ENCODE peak calls at places on chromosomes 4 and X, in seven cellular contexts. L is SK-N-SH, D is HCT116, V is K562, M is H1, F is HepG2, A is GM12878. Q is an unnamed sample.

GRCh38 chrX:100098660-100099375 is 311.3 kb downstream of the PCDH19 start:
- DNase-seq in L (no peak), D (no peak), V (no peak), M (no peak), F (no peak), A (no peak), Q (no peak)

GRCh38 chrX:319579-320125 is 1.1 kb upstream of the GTPBP6 start:
- DNase-seq in L (no peak), D (no peak), V (no peak), M (no peak), F (no peak), A (no peak), Q (no peak)

GRCh38 chr4:6430927-6431326 is 41.5 kb downstream of the PPP2R2C start:
- DNase-seq in L (no peak), D (no peak), V (no peak), M (no peak), F (no peak), A (no peak), Q (no peak)

GRCh38 chr4:133969202-133969873 is 232.3 kb downstream of the PABPC4L start:
- DNase-seq in L (peak), D (no peak), V (no peak), M (no peak), F (no peak), A (no peak), Q (no peak)

GRCh38 chr4:187940299-187940698 is 55.3 kb upstream of the ZFP42 start:
- DNase-seq in L (no peak), D (no peak), V (no peak), M (no peak), F (no peak), A (no peak), Q (no peak)

GRCh38 chr4:16641971-16642370 is 256.5 kb downstream of the LDB2 start:
- DNase-seq in L (no peak), D (no peak), V (no peak), M (no peak), F (no peak), A (no peak), Q (no peak)

GRCh38 chr4:122826596-122827257 is at the start of gene FGF2:
- DNase-seq in L (peak), D (no peak), V (peak), M (peak), F (no peak), A (no peak), Q (no peak)

GRCh38 chr4:20944961-20945360 is 244.7 kb downstream of the PACRGL start:
- DNase-seq in L (no peak), D (no peak), V (no peak), M (no peak), F (no peak), A (no peak), Q (no peak)

GRCh38 chrX:107135076-107135964 is 16.7 kb upstream of the RBM41 start:
- DNase-seq in L (no peak), D (peak), V (no peak), M (no peak), F (peak), A (no peak), Q (peak)

GRCh38 chr4:124206779-124207605 is 505.5 kb downstream of the ANKRD50 start:
- DNase-seq in L (no peak), D (no peak), V (no peak), M (no peak), F (no peak), A (no peak), Q (no peak)

GRCh38 chr4:90445380-90445779 is 318.2 kb downstream of the CCSER1 start:
- DNase-seq in L (no peak), D (no peak), V (no peak), M (no peak), F (no peak), A (no peak), Q (no peak)

GRCh38 chr4:107913283-107913899 is 18.0 kb upstream of the CYP2U1 start:
- DNase-seq in L (peak), D (peak), V (peak), M (no peak), F (peak), A (no peak), Q (peak)

GRCh38 chr4:4726051-4726450 is 133.4 kb upstream of the MSX1 start:
- DNase-seq in L (no peak), D (peak), V (peak), M (no peak), F (no peak), A (no peak), Q (no peak)

GRCh38 chr4:151930372-151930771 is 169.6 kb upstream of the GATB start:
- DNase-seq in L (no peak), D (no peak), V (no peak), M (no peak), F (no peak), A (no peak), Q (no peak)

GRCh38 chr4:36426741-36427140 is 145.3 kb downstream of the DTHD1 start:
- DNase-seq in L (no peak), D (no peak), V (no peak), M (no peak), F (no peak), A (no peak), Q (no peak)

GRCh38 chrX:112664928-112665327 is 14.8 kb downstream of the LHFPL1 start:
- DNase-seq in L (no peak), D (no peak), V (no peak), M (no peak), F (no peak), A (no peak), Q (no peak)

GRCh38 chr4:4490041-4490440 is 51.8 kb downstream of the STX18 start:
- DNase-seq in L (no peak), D (no peak), V (no peak), M (no peak), F (no peak), A (no peak), Q (no peak)

GRCh38 chr4:152328595-152328994 is 207.3 kb downstream of the FBXW7 start:
- DNase-seq in L (no peak), D (peak), V (no peak), M (no peak), F (no peak), A (no peak), Q (no peak)

GRCh38 chrX:75076429-75076828 is 79.7 kb downstream of the ABCB7 start:
- DNase-seq in L (no peak), D (no peak), V (no peak), M (no peak), F (no peak), A (no peak), Q (no peak)

GRCh38 chr4:67288964-67289363 is 256.3 kb downstream of the CENPC start:
- DNase-seq in L (peak), D (no peak), V (peak), M (peak), F (peak), A (no peak), Q (no peak)

GRCh38 chrX:40700640-40701342 is 34.6 kb downstream of the MED14 start:
- DNase-seq in L (no peak), D (no peak), V (no peak), M (no peak), F (no peak), A (no peak), Q (no peak)

GRCh38 chr4:113837397-113837796 is 75.9 kb upstream of the CAMK2D start:
- DNase-seq in L (no peak), D (no peak), V (no peak), M (no peak), F (no peak), A (peak), Q (peak)

GRCh38 chr4:100421356-100421978 is 96.4 kb downstream of the EMCN start:
- DNase-seq in L (peak), D (peak), V (no peak), M (no peak), F (peak), A (no peak), Q (no peak)

GRCh38 chr4:77025643-77026321 is 50.0 kb downstream of the CCNI start:
- DNase-seq in L (no peak), D (no peak), V (no peak), M (no peak), F (no peak), A (peak), Q (no peak)

GRCh38 chr4:26838055-26838842 is 22.4 kb upstream of the STIM2 start:
- DNase-seq in L (no peak), D (no peak), V (no peak), M (no peak), F (no peak), A (no peak), Q (no peak)

GRCh38 chr4:15233626-15234025 is 194.2 kb upstream of the C1QTNF7 start:
- DNase-seq in L (no peak), D (no peak), V (no peak), M (no peak), F (no peak), A (no peak), Q (no peak)

GRCh38 chr4:117467404-117467803 is 382.0 kb upstream of the TRAM1L1 start:
- DNase-seq in L (no peak), D (no peak), V (no peak), M (no peak), F (no peak), A (no peak), Q (no peak)

GRCh38 chr4:85152490-85152889 is 186.0 kb upstream of the WDFY3 start:
- DNase-seq in L (no peak), D (no peak), V (no peak), M (no peak), F (no peak), A (no peak), Q (no peak)

GRCh38 chr4:53040459-53040815 is 178.3 kb downstream of the RASL11B start:
- DNase-seq in L (no peak), D (no peak), V (no peak), M (no peak), F (no peak), A (no peak), Q (no peak)

GRCh38 chr4:166003811-166004210 is 130.8 kb downstream of the TLL1 start:
- DNase-seq in L (no peak), D (no peak), V (no peak), M (no peak), F (no peak), A (no peak), Q (no peak)

GRCh38 chr4:48958582-48958981 is 27.5 kb upstream of the CWH43 start:
- DNase-seq in L (no peak), D (no peak), V (no peak), M (no peak), F (no peak), A (no peak), Q (no peak)

GRCh38 chr4:105902550-105903262 is 7.4 kb downstream of the NPNT start:
- DNase-seq in L (no peak), D (no peak), V (no peak), M (no peak), F (no peak), A (no peak), Q (no peak)

GRCh38 chr4:138223191-138223910 is 18.8 kb downstream of the SLC7A11 start:
- DNase-seq in L (no peak), D (no peak), V (no peak), M (no peak), F (no peak), A (no peak), Q (no peak)

GRCh38 chr4:99090511-99090910 is 1.9 kb upstream of the ADH5 start:
- DNase-seq in L (no peak), D (no peak), V (no peak), M (no peak), F (no peak), A (no peak), Q (no peak)

GRCh38 chrX:124211312-124211942 is 121.0 kb upstream of the TEX13D start:
- DNase-seq in L (peak), D (peak), V (peak), M (no peak), F (peak), A (no peak), Q (peak)

GRCh38 chrX:115616943-115617563 is 56.1 kb downstream of the PLS3 start:
- DNase-seq in L (peak), D (peak), V (no peak), M (no peak), F (no peak), A (peak), Q (peak)
- TF ChIP-seq SIN3A in L (no peak), D (no peak), V (no peak), M (no peak), F (no peak), A (no peak), Q (no peak)

GRCh38 chr4:137043184-137043583 is 489.1 kb downstream of the PCDH18 start:
- DNase-seq in L (no peak), D (no peak), V (no peak), M (no peak), F (no peak), A (no peak), Q (no peak)

GRCh38 chr4:137039369-137039768 is 492.9 kb downstream of the PCDH18 start:
- DNase-seq in L (no peak), D (no peak), V (no peak), M (no peak), F (no peak), A (no peak), Q (no peak)
- TF ChIP-seq POLR2AphosphoS5 in L (no peak), D (no peak), V (no peak), M (no peak), F (no peak), A (no peak), Q (no peak)

GRCh38 chr4:140372607-140373327 is 679 bp upstream of the SCOC start:
- DNase-seq in L (peak), D (peak), V (peak), M (no peak), F (peak), A (peak), Q (no peak)
- TF ChIP-seq CTCF in L (peak), D (no peak), V (no peak), M (no peak), F (no peak), A (no peak), Q (no peak)

DNA sequence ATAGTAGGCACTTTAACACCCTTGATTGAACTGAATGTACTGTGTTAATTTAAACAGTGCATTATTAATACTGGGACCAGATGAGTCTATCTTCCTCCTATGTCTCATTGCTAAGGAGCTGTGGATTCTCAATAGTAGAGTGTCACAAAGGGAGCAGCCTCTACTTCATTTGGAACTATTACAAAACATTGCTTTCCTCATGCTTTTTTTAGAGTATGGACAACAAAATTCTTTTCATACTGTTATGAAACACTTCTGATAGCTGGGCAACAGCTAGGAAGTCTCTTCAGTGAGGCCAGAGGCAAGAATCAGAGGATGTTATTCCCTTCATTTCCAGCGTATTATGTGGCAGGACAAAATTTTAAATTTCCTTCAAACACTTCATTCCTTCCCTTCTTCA is 160.8 kb downstream of the FBXO8 start:
- DNase-seq in L (no peak), D (no peak), V (no peak), M (no peak), F (no peak), A (no peak), Q (no peak)
- TF ChIP-seq SIN3A in L (no peak), D (no peak), V (no peak), M (no peak), F (no peak), A (no peak), Q (no peak)

GRCh38 chr4:128232719-128233118 is 54.9 kb downstream of the PGRMC2 start:
- DNase-seq in L (no peak), D (no peak), V (no peak), M (no peak), F (no peak), A (no peak), Q (no peak)

GRCh38 chr4:128229458-128229805 is 58.2 kb downstream of the PGRMC2 start:
- DNase-seq in L (no peak), D (no peak), V (no peak), M (no peak), F (no peak), A (no peak), Q (no peak)

GRCh38 chr4:128225148-128225547 is 62.5 kb downstream of the PGRMC2 start:
- DNase-seq in L (no peak), D (no peak), V (no peak), M (no peak), F (no peak), A (no peak), Q (no peak)

GRCh38 chr4:128228778-128229457 is 58.7 kb downstream of the PGRMC2 start:
- DNase-seq in L (peak), D (no peak), V (no peak), M (no peak), F (no peak), A (no peak), Q (no peak)

GRCh38 chr4:128228021-128228571 is 59.5 kb downstream of the PGRMC2 start:
- DNase-seq in L (no peak), D (no peak), V (no peak), M (no peak), F (no peak), A (no peak), Q (no peak)
- TF ChIP-seq POLR2AphosphoS5 in L (no peak), D (no peak), V (no peak), M (no peak), F (no peak), A (no peak), Q (no peak)

DNA sequence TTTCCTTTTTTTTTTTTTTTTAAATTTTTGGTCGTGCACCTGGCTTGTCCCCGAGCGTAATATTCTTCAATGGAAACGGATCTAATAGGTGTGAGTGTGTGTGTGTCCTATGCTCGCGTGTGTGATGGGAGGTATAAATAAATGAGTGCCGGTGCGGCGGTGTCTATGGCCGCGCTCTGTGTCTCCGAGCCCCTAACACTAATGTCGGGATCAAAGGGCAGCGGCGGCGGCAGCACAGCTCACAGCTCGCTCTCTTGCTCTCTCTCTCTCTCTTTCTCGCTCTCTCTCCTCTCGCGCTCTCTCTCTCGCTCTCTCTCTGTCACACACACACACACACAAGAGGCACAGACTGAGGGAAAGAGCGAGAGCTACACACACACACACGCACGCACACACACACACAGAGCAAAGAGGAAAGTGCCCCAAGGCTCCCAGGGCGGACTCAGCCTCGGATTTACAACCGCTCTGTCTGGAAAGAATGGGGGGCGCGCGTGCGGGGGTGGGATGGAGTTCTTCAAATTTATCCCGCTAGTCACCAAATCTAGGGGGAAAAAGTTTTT is at the start of gene ZNF827:
- DNase-seq in L (peak), D (peak), V (no peak), M (peak), F (peak), A (peak), Q (no peak)
- TF ChIP-seq CTCF in L (no peak), D (no peak), V (no peak), M (no peak), F (no peak), A (no peak), Q (no peak)

DNA sequence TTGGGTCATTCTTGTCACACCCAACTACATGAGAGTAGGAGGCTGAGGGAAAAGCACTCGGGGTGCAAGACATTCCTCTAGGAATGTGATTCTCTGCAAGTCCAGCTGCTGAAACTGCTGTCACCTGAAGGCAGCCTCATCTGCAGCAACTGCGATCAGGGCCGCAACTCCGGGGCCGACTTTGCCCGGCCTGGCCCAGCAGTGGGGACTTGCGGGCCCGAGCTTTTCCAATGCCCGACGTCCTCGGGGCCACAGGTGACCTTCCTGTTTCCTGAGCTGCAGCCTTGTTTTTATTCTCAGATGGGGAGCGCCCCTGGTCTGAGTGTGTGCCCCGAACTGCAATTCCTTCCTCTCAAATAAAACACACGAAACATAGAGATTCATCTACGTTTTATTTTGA is 104.7 kb upstream of the NKX1-1 start:
- DNase-seq in L (no peak), D (no peak), V (no peak), M (no peak), F (no peak), A (no peak), Q (no peak)
- TF ChIP-seq SIN3A in L (no peak), D (no peak), V (no peak), M (no peak), F (no peak), A (no peak), Q (no peak)

DNA sequence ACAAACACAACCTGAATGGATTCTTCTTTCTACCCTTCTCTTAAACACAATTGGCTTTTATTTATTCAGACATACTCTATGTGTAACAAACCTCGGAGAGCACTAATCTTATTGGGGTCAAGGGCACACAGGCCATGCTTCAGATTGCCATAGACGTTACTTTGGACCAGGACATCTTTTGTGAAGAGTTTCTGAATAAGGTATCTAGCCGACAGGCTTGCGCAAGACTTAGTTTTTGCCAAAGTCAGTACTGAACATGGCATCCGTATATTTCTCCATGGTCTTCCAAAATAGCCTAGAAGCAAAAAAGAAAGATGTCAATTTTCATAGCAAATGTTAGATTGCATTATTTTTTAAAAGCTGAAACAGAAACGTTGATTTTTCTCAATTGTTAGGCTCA is 49.8 kb downstream of the BEND2 start:
- DNase-seq in L (no peak), D (no peak), V (no peak), M (no peak), F (no peak), A (no peak), Q (no peak)
- TF ChIP-seq POLR2AphosphoS5 in L (no peak), D (no peak), V (no peak), M (no peak), F (no peak), A (no peak), Q (no peak)

GRCh38 chr4:171629737-171630136 is 183.5 kb upstream of the GALNTL6 start:
- DNase-seq in L (no peak), D (no peak), V (no peak), M (peak), F (peak), A (no peak), Q (no peak)
- TF ChIP-seq CTCF in L (no peak), D (no peak), V (no peak), M (no peak), F (no peak), A (no peak), Q (no peak)

Q was measured in Panc1.